ENCODE peak calls at places on chromosomes 3 and 15, in five cellular contexts. Q, R, B, V and H are unnamed samples.

GRCh38 chr3:142863010-142863787 is 25.7 kb downstream of the PCOLCE2 start:
- DNase-seq in Q (peak), R (peak), B (no peak), V (no peak), H (no peak)

GRCh38 chr15:60721706-60722105 is 242.8 kb upstream of the ICE2 start:
- DNase-seq in Q (no peak), R (peak), B (no peak), V (no peak), H (no peak)

GRCh38 chr15:63089260-63090043 is 32.2 kb upstream of the LACTB start:
- DNase-seq in Q (no peak), R (peak), B (peak), V (no peak), H (peak)

GRCh38 chr3:10547841-10548783 is 42.7 kb upstream of the ATP2B2 start:
- DNase-seq in Q (no peak), R (no peak), B (peak), V (no peak), H (no peak)

GRCh38 chr3:52446631-52447511 is 2.0 kb upstream of the SEMA3G start:
- DNase-seq in Q (peak), R (peak), B (no peak), V (peak), H (peak)

GRCh38 chr3:161893972-161894371 is 397.4 kb downstream of the OTOL1 start:
- DNase-seq in Q (no peak), R (peak), B (no peak), V (no peak), H (no peak)

GRCh38 chr15:62958944-62959343 is 83.6 kb upstream of the TPM1 start:
- DNase-seq in Q (no peak), R (no peak), B (no peak), V (no peak), H (no peak)

GRCh38 chr3:123792473-123793201 is 91.5 kb downstream of the MYLK start:
- DNase-seq in Q (no peak), R (no peak), B (no peak), V (no peak), H (no peak)

GRCh38 chr15:89812126-89812846 is 2.4 kb downstream of the ANPEP start:
- DNase-seq in Q (peak), R (peak), B (peak), V (no peak), H (peak)

GRCh38 chr15:88036154-88036839 is 220.2 kb downstream of the NTRK3 start:
- DNase-seq in Q (no peak), R (no peak), B (no peak), V (no peak), H (no peak)

GRCh38 chr3:144879701-144880100 is 908.1 kb downstream of the DIPK2A start:
- DNase-seq in Q (no peak), R (no peak), B (no peak), V (no peak), H (no peak)

GRCh38 chr3:147960791-147961190 is 551.6 kb downstream of the ZIC1 start:
- DNase-seq in Q (no peak), R (no peak), B (no peak), V (no peak), H (no peak)

GRCh38 chr3:17478673-17479072 is 263.8 kb downstream of the TBC1D5 start:
- DNase-seq in Q (no peak), R (peak), B (no peak), V (no peak), H (no peak)

GRCh38 chr3:193656445-193656844 is 63.4 kb downstream of the OPA1 start:
- DNase-seq in Q (no peak), R (no peak), B (no peak), V (no peak), H (no peak)

GRCh38 chr3:108036984-108037741 is 53.7 kb downstream of the CD47 start:
- DNase-seq in Q (no peak), R (no peak), B (no peak), V (no peak), H (no peak)

GRCh38 chr3:64291345-64291744 is 66.1 kb upstream of the PRICKLE2 start:
- DNase-seq in Q (peak), R (peak), B (peak), V (no peak), H (peak)

GRCh38 chr3:123396171-123397049 is 52.5 kb downstream of the ADCY5 start:
- DNase-seq in Q (no peak), R (no peak), B (no peak), V (no peak), H (no peak)

GRCh38 chr3:124761250-124761796 is 31.1 kb downstream of the UMPS start:
- DNase-seq in Q (peak), R (peak), B (peak), V (peak), H (peak)

GRCh38 chr3:18389108-18389733 is 35.9 kb downstream of the SATB1 start:
- DNase-seq in Q (no peak), R (peak), B (no peak), V (no peak), H (no peak)

GRCh38 chr3:189566550-189566949 is 64.6 kb upstream of the TP63 start:
- DNase-seq in Q (no peak), R (no peak), B (no peak), V (no peak), H (no peak)

GRCh38 chr3:68973635-68974034 is 39.8 kb downstream of the EOGT start:
- DNase-seq in Q (no peak), R (no peak), B (no peak), V (no peak), H (no peak)

GRCh38 chr3:16309558-16309957 is 44.5 kb downstream of the OXNAD1 start:
- DNase-seq in Q (no peak), R (peak), B (no peak), V (no peak), H (no peak)

GRCh38 chr3:12965999-12966846 is 107.0 kb downstream of the IQSEC1 start:
- DNase-seq in Q (no peak), R (no peak), B (no peak), V (no peak), H (no peak)

GRCh38 chr3:129046732-129047552 is 13.6 kb upstream of the GP9 start:
- DNase-seq in Q (no peak), R (no peak), B (no peak), V (no peak), H (no peak)

GRCh38 chr3:158802399-158803023 is 657 bp downstream of the MFSD1 start:
- DNase-seq in Q (no peak), R (peak), B (no peak), V (no peak), H (peak)

GRCh38 chr3:30112904-30113484 is 493.4 kb upstream of the TGFBR2 start:
- DNase-seq in Q (no peak), R (peak), B (no peak), V (no peak), H (no peak)

GRCh38 chr15:87827126-87827525 is 429.4 kb downstream of the NTRK3 start:
- DNase-seq in Q (no peak), R (peak), B (no peak), V (no peak), H (no peak)

GRCh38 chr3:41001556-41001955 is 197.7 kb upstream of the CTNNB1 start:
- DNase-seq in Q (no peak), R (no peak), B (no peak), V (no peak), H (no peak)

GRCh38 chr3:100006570-100007271 is 107.6 kb downstream of the FILIP1L start:
- DNase-seq in Q (no peak), R (peak), B (no peak), V (no peak), H (no peak)

GRCh38 chr15:58852347-58852746 is 81.1 kb downstream of the SLTM start:
- DNase-seq in Q (no peak), R (no peak), B (no peak), V (no peak), H (no peak)

DNA sequence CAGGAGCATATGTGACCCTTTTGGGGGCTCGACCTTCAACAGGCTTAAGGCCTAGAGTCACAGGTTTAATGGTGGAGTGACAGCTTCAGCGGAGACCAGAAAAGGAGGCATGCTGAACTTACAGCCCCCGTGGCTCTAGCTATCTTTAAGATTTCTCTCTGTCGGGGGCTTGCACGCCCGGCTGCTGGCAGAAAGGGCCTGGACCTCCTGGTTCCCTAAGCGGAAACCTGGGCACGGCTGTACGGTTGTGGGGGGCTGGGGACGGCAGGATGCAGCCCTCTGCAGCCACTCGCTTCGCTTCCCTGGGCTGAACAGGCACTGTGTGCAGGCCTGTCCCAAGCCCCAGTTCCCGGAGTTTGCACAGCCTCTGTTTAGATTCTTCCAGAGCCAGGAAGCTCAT is 513 bp upstream of the CACNA2D2 start:
- DNase-seq in Q (no peak), R (no peak), B (no peak), V (no peak), H (no peak)
- H3K4me3 ChIP-seq in Q (peak), R (no peak), B (no peak), V (peak), H (peak)

DNA sequence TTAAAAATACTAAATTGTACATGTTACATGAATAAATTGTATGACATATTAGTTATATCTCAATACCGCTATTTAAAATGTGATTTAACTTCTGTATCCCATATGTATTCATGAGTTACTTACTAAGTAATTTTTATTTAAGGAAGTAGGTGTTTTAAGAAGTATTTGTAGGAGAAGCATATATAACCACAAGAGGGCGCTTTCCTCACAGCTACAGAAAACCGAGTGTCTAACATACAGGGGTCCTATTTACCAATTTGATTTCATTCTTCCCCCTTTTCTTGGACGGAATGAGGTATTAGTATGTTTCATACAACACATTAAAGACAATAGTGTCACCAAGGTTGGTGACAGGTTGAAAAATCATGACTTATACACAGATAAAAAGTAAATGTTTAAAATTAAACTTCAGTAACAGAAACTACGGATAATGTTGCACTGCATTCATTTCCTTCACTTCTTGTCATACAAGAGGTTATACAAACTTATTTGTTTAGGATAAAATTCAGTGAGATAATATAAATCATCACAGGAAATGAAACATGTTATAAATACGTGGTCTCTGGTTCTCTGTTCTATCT is 253.6 kb downstream of the MAGI1 start:
- DNase-seq in Q (no peak), R (peak), B (no peak), V (no peak), H (no peak)
- TF ChIP-seq CTCF in Q (peak), R (peak), B (peak), V (peak), H (peak)

DNA sequence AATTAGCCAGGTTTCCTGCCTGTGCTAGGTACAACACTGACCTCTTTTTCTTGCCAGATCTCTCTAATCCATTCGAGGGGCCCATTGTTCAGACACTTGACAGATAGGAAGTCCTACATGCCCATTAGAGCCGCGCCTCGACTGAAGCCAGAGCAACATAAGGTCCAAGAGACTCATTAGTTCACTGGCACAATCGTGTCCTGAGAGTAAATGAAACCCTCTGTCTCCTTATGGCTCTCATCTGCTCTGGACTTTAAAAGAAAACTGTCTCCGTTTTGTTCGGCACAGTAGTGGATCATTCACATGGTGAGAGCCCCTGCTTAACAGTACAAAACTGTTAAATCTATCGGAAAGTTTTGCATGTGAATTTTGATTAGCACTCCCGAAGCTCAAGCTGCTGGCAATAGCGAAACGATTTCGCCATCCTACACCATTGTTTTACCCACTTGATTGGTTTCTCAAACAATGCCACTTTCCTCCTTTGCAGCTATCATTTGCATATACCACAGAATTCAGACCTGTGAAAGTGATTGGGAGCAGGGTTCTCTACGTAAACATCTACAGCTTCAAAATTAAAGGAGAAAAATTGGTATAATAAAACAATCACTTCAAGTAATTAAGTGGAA is 19.0 kb upstream of the C15orf61 start:
- DNase-seq in Q (no peak), R (no peak), B (no peak), V (no peak), H (no peak)
- H3K4me3 ChIP-seq in Q (no peak), R (no peak), B (no peak), V (peak), H (no peak)

GRCh38 chr3:42443819-42444436 is 33.5 kb upstream of the LYZL4 start:
- DNase-seq in Q (peak), R (peak), B (peak), V (peak), H (peak)

GRCh38 chr3:42443292-42443691 is 32.9 kb upstream of the LYZL4 start:
- DNase-seq in Q (no peak), R (no peak), B (no peak), V (no peak), H (no peak)

GRCh38 chr3:42440924-42441323 is 30.5 kb upstream of the LYZL4 start:
- DNase-seq in Q (no peak), R (no peak), B (no peak), V (no peak), H (no peak)

GRCh38 chr3:42439461-42440075 is 29.2 kb upstream of the LYZL4 start:
- DNase-seq in Q (no peak), R (no peak), B (no peak), V (peak), H (no peak)

GRCh38 chr3:42442640-42443039 is 32.2 kb upstream of the LYZL4 start:
- DNase-seq in Q (no peak), R (no peak), B (no peak), V (no peak), H (no peak)
- TF ChIP-seq CTCF in Q (no peak), R (no peak), B (no peak), V (no peak), H (no peak)

GRCh38 chr3:35641920-35642532 is 2.7 kb downstream of the ARPP21 start:
- DNase-seq in Q (no peak), R (no peak), B (no peak), V (no peak), H (no peak)
- H3K4me3 ChIP-seq in Q (no peak), R (no peak), B (no peak), V (peak), H (peak)

GRCh38 chr15:83014205-83014653 is 2.8 kb upstream of the C15orf40 start:
- DNase-seq in Q (no peak), R (no peak), B (no peak), V (no peak), H (no peak)
- TF ChIP-seq CTCF in Q (no peak), R (no peak), B (no peak), V (no peak), H (no peak)

GRCh38 chr15:36883705-36884355 is 216.5 kb downstream of the MEIS2 start:
- DNase-seq in Q (peak), R (peak), B (peak), V (peak), H (peak)
- H3K4me3 ChIP-seq in Q (peak), R (peak), B (no peak), V (peak), H (peak)